ENCODE peak calls at places on chromosomes 6 and 20, in five cellular contexts. X is dorsolateral prefrontal cortex; Z is iPS-NIHi11; M is GM18507; L is activated CD4-positive, alpha-beta T cell treated with anti-CD3 and anti-CD28 coated beads, Interleukin-2, amount 50 U/mL, for 24 hours. F is an unnamed sample.

GRCh38 chr6:25017486-25017885 is 81.7 kb upstream of the RIPOR2 start:
- DNase-seq in X (no peak), Z (no peak), M (no peak), L (no peak), F (no peak)

GRCh38 chr6:51648236-51648635 is 439.2 kb downstream of the PKHD1 start:
- DNase-seq in X (no peak), L (no peak), M (no peak), Z (no peak), F (no peak)

GRCh38 chr6:27575594-27576361 is 102.9 kb upstream of the ZNF184 start:
- DNase-seq in X (no peak), Z (no peak), M (no peak), L (no peak), F (no peak)

GRCh38 chr20:4227085-4227821 is 211.9 kb upstream of the RNF24 start:
- DNase-seq in Z (peak; percentile 45), X (no peak), M (no peak), L (no peak), F (peak; percentile 71)

GRCh38 chr6:69019832-69020231 is 384.8 kb downstream of the ADGRB3 start:
- DNase-seq in X (no peak), L (no peak), M (no peak), Z (no peak), F (peak; percentile 3)

GRCh38 chr6:44247338-44248302 is 719 bp downstream of the HSP90AB1 start:
- DNase-seq in X (peak; percentile 66), Z (peak; percentile 48), M (no peak), L (peak; percentile 84), F (peak; percentile 53)

GRCh38 chr20:62760536-62761057 is 35.7 kb upstream of the MRGBP start:
- DNase-seq in L (no peak), X (no peak), Z (no peak), M (no peak), F (no peak)

GRCh38 chr6:111651185-111652034 is 45.7 kb upstream of the TRAF3IP2 start:
- DNase-seq in Z (no peak), M (no peak), X (no peak), L (no peak), F (no peak)

GRCh38 chr6:167825759-167826229 is 917 bp upstream of the AFDN start:
- DNase-seq in M (no peak), X (no peak), Z (peak; percentile 86), L (no peak), F (peak; percentile 41)

GRCh38 chr20:51542033-51542893 is at the start of gene NFATC2:
- DNase-seq in X (no peak), M (peak; percentile 74), L (no peak), Z (peak; percentile 96), F (no peak)

GRCh38 chr6:66930559-66931290 is 1223.7 kb upstream of the EYS start:
- DNase-seq in M (no peak), X (no peak), L (no peak), Z (no peak), F (no peak)

GRCh38 chr20:9792674-9793073 is 46.2 kb downstream of the PAK5 start:
- DNase-seq in M (no peak), Z (no peak), X (no peak), L (no peak), F (no peak)

GRCh38 chr20:52105573-52106422 is 85.8 kb downstream of the ZFP64 start:
- DNase-seq in X (peak; percentile 38), M (no peak), Z (peak; percentile 84), L (no peak), F (no peak)

GRCh38 chr6:56695702-56696101 is 53.0 kb upstream of the DST start:
- DNase-seq in X (no peak), L (no peak), Z (no peak), M (no peak), F (no peak)

GRCh38 chr6:90846824-90847223 is 260.0 kb upstream of the MAP3K7 start:
- DNase-seq in X (no peak), L (no peak), M (no peak), Z (no peak), F (no peak)

GRCh38 chr20:30811896-30812671 is 445.4 kb upstream of the DEFB115 start:
- DNase-seq in L (no peak), X (no peak), Z (peak; percentile 65), M (no peak), F (peak; percentile 19)

GRCh38 chr20:49981218-49982071 is 1.3 kb upstream of the SNAI1 start:
- DNase-seq in M (no peak), L (no peak), Z (no peak), X (no peak), F (no peak)

GRCh38 chr20:20498081-20498861 is 130.4 kb downstream of the INSM1 start:
- DNase-seq in L (no peak), X (peak; percentile 63), Z (no peak), M (no peak), F (no peak)

GRCh38 chr6:16135078-16135477 is 6.2 kb downstream of the MYLIP start:
- DNase-seq in L (no peak), X (no peak), Z (no peak), M (no peak), F (peak; percentile 17)

GRCh38 chr20:58652606-58653303 is 1.7 kb downstream of the STX16 start:
- DNase-seq in X (no peak), M (no peak), L (no peak), Z (no peak), F (no peak)

GRCh38 chr20:1471242-1471641 is 4.6 kb upstream of the NSFL1C start:
- DNase-seq in Z (no peak), L (no peak), M (no peak), X (no peak), F (no peak)

GRCh38 chr20:56689852-56690485 is 60.9 kb downstream of the TFAP2C start:
- DNase-seq in Z (no peak), M (no peak), L (no peak), X (no peak), F (peak; percentile 76)

GRCh38 chr6:71460933-71461332 is 172.3 kb downstream of the OGFRL1 start:
- DNase-seq in Z (no peak), L (no peak), M (no peak), X (no peak), F (peak; percentile 25)

GRCh38 chr6:134830945-134831344 is 119.0 kb downstream of the ALDH8A1 start:
- DNase-seq in M (no peak), Z (no peak), X (no peak), L (no peak), F (no peak)

GRCh38 chr6:6614096-6614964 is 25.8 kb downstream of the LY86 start:
- DNase-seq in M (no peak), X (peak; percentile 83), Z (peak; percentile 39), L (no peak), F (peak; percentile 17)

GRCh38 chr6:90266845-90267621 is 29.6 kb downstream of the BACH2 start:
- DNase-seq in X (no peak), L (no peak), M (no peak), Z (no peak), F (no peak)

GRCh38 chr6:150069707-150070106 is 786 bp upstream of the ULBP3 start:
- DNase-seq in L (no peak), X (peak; percentile 67), M (no peak), Z (no peak), F (no peak)

GRCh38 chr6:1604347-1604990 is 5.2 kb upstream of the FOXC1 start:
- DNase-seq in Z (peak; percentile 90), M (peak; percentile 67), X (no peak), L (peak; percentile 49), F (peak; percentile 73)

GRCh38 chr6:100210138-100210872 is 216.3 kb upstream of the MCHR2 start:
- DNase-seq in Z (no peak), M (no peak), L (no peak), X (no peak), F (no peak)

GRCh38 chr20:4006640-4007039 is 8.7 kb downstream of the RNF24 start:
- DNase-seq in Z (no peak), M (no peak), L (no peak), X (peak; percentile 76), F (peak; percentile 45)

GRCh38 chr6:37576336-37576737 is 76.6 kb upstream of the CCDC167 start:
- DNase-seq in Z (no peak), M (no peak), X (no peak), L (no peak), F (peak; percentile 90)

GRCh38 chr20:49260218-49260617 is 17.6 kb downstream of the ZNFX1 start:
- DNase-seq in Z (no peak), L (no peak), X (no peak), M (no peak), F (no peak)

GRCh38 chr6:43669922-43670622 is 17.5 kb downstream of the MRPS18A start:
- DNase-seq in X (no peak), M (no peak), L (no peak), Z (peak; percentile 51), F (no peak)

GRCh38 chr6:137903933-137904821 is 37.1 kb downstream of the TNFAIP3 start:
- DNase-seq in M (peak; percentile 44), L (peak; percentile 52), X (no peak), Z (no peak), F (no peak)